ENCODE peak calls at places on chromosomes 7 and 10, in eight cellular contexts. X is T-helper 2 cell, Z is NCI-H1105, D is DMS153, R is stomach, H is HS-5, U is ELR, I is AG09309. L is an unnamed sample.

GRCh38 chr10:76546411-76546810 is 1091.2 kb downstream of the KCNMA1 start:
- DNase-seq in D (no peak), H (no peak), X (no peak), U (no peak), R (no peak), I (no peak), Z (no peak), L (peak)

GRCh38 chr10:24597961-24598360 is 125.7 kb downstream of the ARHGAP21 start:
- DNase-seq in Z (no peak), D (no peak), R (no peak), I (no peak), H (no peak), U (no peak), X (no peak), L (no peak)

GRCh38 chr7:54888736-54889082 is 129.7 kb upstream of the SEC61G start:
- DNase-seq in Z (no peak), H (no peak), X (no peak), U (no peak), I (no peak), R (no peak), D (no peak), L (no peak)

GRCh38 chr10:47039558-47039905 is 128.3 kb downstream of the PTPN20 start:
- DNase-seq in H (no peak), Z (no peak), D (no peak), X (no peak), R (no peak), I (no peak), U (no peak), L (no peak)

GRCh38 chr7:37491919-37492694 is 43.4 kb upstream of the ELMO1 start:
- DNase-seq in I (no peak), D (no peak), U (no peak), R (no peak), X (no peak), Z (no peak), H (no peak), L (no peak)

GRCh38 chr7:11252011-11252607 is 278.4 kb downstream of the PHF14 start:
- DNase-seq in Z (no peak), R (no peak), D (no peak), I (no peak), H (no peak), U (no peak), X (no peak), L (no peak)

GRCh38 chr10:124525751-124526600 is 64.4 kb downstream of the LHPP start:
- DNase-seq in Z (no peak), U (no peak), X (no peak), H (no peak), I (no peak), D (no peak), R (no peak), L (no peak)

GRCh38 chr7:130543611-130544010 is 51.7 kb downstream of the MEST start:
- DNase-seq in H (no peak), D (no peak), I (no peak), Z (no peak), U (no peak), X (no peak), R (no peak), L (no peak)

GRCh38 chr7:135684134-135684533 is 21.8 kb downstream of the STMP1 start:
- DNase-seq in I (no peak), D (no peak), R (no peak), U (peak), Z (no peak), H (no peak), X (no peak), L (no peak)

GRCh38 chr10:101817542-101818118 is 614 bp downstream of the OGA start:
- DNase-seq in I (peak), Z (no peak), X (peak), R (peak), U (peak), H (peak), D (no peak), L (peak)

GRCh38 chr7:87359366-87359765 is 13.9 kb downstream of the CROT start:
- DNase-seq in U (peak), D (no peak), H (peak), X (no peak), I (no peak), Z (no peak), R (no peak), L (no peak)

GRCh38 chr7:79785556-79785955 is 332.1 kb upstream of the MAGI2 start:
- DNase-seq in H (no peak), I (peak), R (no peak), U (no peak), D (no peak), Z (no peak), X (no peak), L (no peak)

GRCh38 chr7:33873981-33874750 is 31.2 kb upstream of the BMPER start:
- DNase-seq in H (peak), U (peak), X (no peak), Z (no peak), R (no peak), D (no peak), I (peak), L (no peak)

GRCh38 chr7:149422065-149422913 is 38.6 kb downstream of the ZNF777 start:
- DNase-seq in H (no peak), D (peak), R (peak), I (no peak), U (peak), X (peak), Z (peak), L (peak)

GRCh38 chr7:141700848-141701371 is 1.1 kb downstream of the DENND11 start:
- DNase-seq in H (no peak), X (no peak), R (no peak), D (no peak), I (no peak), Z (no peak), U (peak), L (no peak)

GRCh38 chr7:93538061-93538460 is 36.5 kb downstream of the CALCR start:
- DNase-seq in Z (no peak), X (no peak), D (no peak), U (no peak), R (no peak), H (no peak), I (no peak), L (no peak)

GRCh38 chr7:58316-58715 is 134.1 kb upstream of the FAM20C start:
- DNase-seq in H (no peak), X (no peak), Z (no peak), D (no peak), R (no peak), U (no peak), I (no peak), L (no peak)

GRCh38 chr10:91758303-91759146 is 39.7 kb upstream of the TNKS2 start:
- DNase-seq in X (no peak), I (peak), U (peak), Z (no peak), H (peak), R (no peak), D (peak), L (peak)

GRCh38 chr7:40891232-40891631 is 756.4 kb downstream of the SUGCT start:
- DNase-seq in H (no peak), D (no peak), Z (no peak), R (no peak), U (no peak), I (no peak), X (no peak), L (no peak)